ENCODE peak calls at places on chromosomes 4 and X, in four cellular contexts. One of them, this sample, is unnamed.

GRCh38 chr4:83771113-83771705 is 235.3 kb downstream of the GPAT3 start:
- DNase-seq in AG04450: peak; percentile 15
- DNase-seq in ascending aorta: no peak
- DNase-seq in endodermal cell: peak; percentile 87
- DNase-seq in this sample: no peak

GRCh38 chrX:124212622-124213021 is 119.8 kb upstream of the TEX13D start:
- DNase-seq in ascending aorta: no peak
- DNase-seq in AG04450: no peak
- DNase-seq in endodermal cell: no peak
- DNase-seq in this sample: no peak

GRCh38 chr4:101953949-101954348 is 163.4 kb downstream of the BANK1 start:
- DNase-seq in AG04450: peak; percentile 16
- DNase-seq in ascending aorta: no peak
- DNase-seq in endodermal cell: peak; percentile 73
- DNase-seq in this sample: no peak

GRCh38 chr4:173218411-173219125 is 50.0 kb downstream of the GALNT7 start:
- DNase-seq in AG04450: peak; percentile 16
- DNase-seq in endodermal cell: no peak
- DNase-seq in ascending aorta: no peak
- DNase-seq in this sample: no peak

GRCh38 chr4:89486042-89486441 is 178.4 kb upstream of the GPRIN3 start:
- DNase-seq in endodermal cell: no peak
- DNase-seq in ascending aorta: no peak
- DNase-seq in AG04450: no peak
- DNase-seq in this sample: no peak

GRCh38 chr4:1491630-1492457 is 85.6 kb upstream of the NKX1-1 start:
- DNase-seq in ascending aorta: no peak
- DNase-seq in AG04450: no peak
- DNase-seq in endodermal cell: peak; percentile 31
- DNase-seq in this sample: no peak

GRCh38 chr4:46698891-46699290 is 210.2 kb downstream of the COX7B2 start:
- DNase-seq in ascending aorta: no peak
- DNase-seq in endodermal cell: no peak
- DNase-seq in AG04450: no peak
- DNase-seq in this sample: no peak

GRCh38 chr4:159191989-159192388 is 89.1 kb downstream of the RAPGEF2 start:
- DNase-seq in endodermal cell: peak; percentile 62
- DNase-seq in AG04450: no peak
- DNase-seq in ascending aorta: no peak
- DNase-seq in this sample: no peak

GRCh38 chr4:185840201-185840600 is 28.2 kb upstream of the SORBS2 start:
- DNase-seq in endodermal cell: no peak
- DNase-seq in ascending aorta: no peak
- DNase-seq in AG04450: no peak
- DNase-seq in this sample: no peak

GRCh38 chr4:1218892-1219552 is 29.9 kb downstream of the CTBP1 start:
- DNase-seq in AG04450: no peak
- DNase-seq in ascending aorta: no peak
- DNase-seq in endodermal cell: no peak
- DNase-seq in this sample: no peak

GRCh38 chrX:150197388-150197787 is 165.7 kb upstream of the MAMLD1 start:
- DNase-seq in ascending aorta: no peak
- DNase-seq in endodermal cell: no peak
- DNase-seq in AG04450: no peak
- DNase-seq in this sample: no peak

GRCh38 chr4:169063441-169063840 is 53.4 kb upstream of the CBR4 start:
- DNase-seq in endodermal cell: no peak
- DNase-seq in AG04450: no peak
- DNase-seq in ascending aorta: no peak
- DNase-seq in this sample: no peak

GRCh38 chr4:176492648-176493302 is 173.0 kb downstream of the SPCS3 start:
- DNase-seq in AG04450: no peak
- DNase-seq in ascending aorta: no peak
- DNase-seq in endodermal cell: no peak
- DNase-seq in this sample: no peak

GRCh38 chr4:142095886-142096605 is 459.7 kb downstream of the IL15 start:
- DNase-seq in endodermal cell: no peak
- DNase-seq in ascending aorta: peak; percentile 84
- DNase-seq in AG04450: peak; percentile 85
- DNase-seq in this sample: peak; percentile 73

GRCh38 chr4:72394264-72394663 is 174.8 kb downstream of the ADAMTS3 start:
- DNase-seq in endodermal cell: no peak
- DNase-seq in ascending aorta: no peak
- DNase-seq in AG04450: no peak
- DNase-seq in this sample: no peak

GRCh38 chr4:13159041-13159620 is 325.0 kb downstream of the RAB28 start:
- DNase-seq in AG04450: no peak
- DNase-seq in ascending aorta: no peak
- DNase-seq in endodermal cell: no peak
- DNase-seq in this sample: no peak

GRCh38 chr4:20194079-20195013 is 57.4 kb upstream of the SLIT2 start:
- DNase-seq in ascending aorta: no peak
- DNase-seq in endodermal cell: no peak
- DNase-seq in AG04450: peak; percentile 56
- DNase-seq in this sample: no peak

DNA sequence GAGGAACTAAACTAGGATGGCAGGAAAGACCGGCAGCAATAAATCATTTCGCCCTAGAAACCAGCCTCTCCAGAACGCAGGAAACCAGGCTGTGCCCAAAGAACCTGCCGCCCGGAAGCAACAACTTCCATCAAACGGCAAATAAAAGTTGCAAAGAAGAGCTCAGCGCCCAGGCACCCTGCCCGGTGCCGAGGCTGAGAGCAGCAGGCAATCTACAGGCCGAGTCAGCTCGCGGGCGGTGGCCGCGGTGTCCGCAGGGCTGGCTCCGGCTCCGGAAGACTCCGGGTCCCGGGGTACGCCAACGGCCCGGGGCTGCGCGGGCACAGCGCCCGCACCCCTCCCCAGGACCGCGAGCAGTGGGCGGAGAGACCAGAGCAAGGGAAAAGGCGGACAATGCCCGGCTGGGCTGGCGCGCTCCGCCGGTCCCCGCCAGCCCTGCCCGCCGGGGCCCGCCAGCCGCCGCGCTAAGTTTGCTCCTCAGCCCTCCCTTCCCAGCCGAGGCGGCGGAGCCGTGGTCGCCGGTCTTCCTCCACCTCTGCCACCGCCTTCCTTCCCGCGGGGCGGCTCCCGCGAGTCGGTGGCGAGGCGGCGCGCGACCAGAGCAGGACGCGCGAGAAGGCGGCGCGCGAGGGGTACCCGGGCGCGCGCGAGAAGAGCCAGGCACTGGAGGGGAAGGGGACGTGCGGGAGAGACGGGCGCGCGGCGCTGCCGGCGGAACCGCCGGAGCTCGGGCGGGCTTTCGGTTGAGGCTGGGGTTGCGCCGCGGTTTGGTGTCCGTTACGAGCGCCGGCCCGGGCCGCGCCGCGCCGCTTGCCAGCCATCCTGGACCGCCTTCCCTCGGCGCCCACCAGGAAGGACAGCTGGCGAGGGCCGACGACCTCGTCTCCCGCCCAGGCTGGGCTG is 733 bp downstream of the FRYL start:
- DNase-seq in AG04450: no peak
- DNase-seq in endodermal cell: peak; percentile 76
- DNase-seq in ascending aorta: peak; percentile 84
- DNase-seq in this sample: peak; percentile 49
- TF ChIP-seq CTCF in AG04450: no peak
- TF ChIP-seq CTCF in endodermal cell: no peak
- TF ChIP-seq CTCF in ascending aorta: no peak
- TF ChIP-seq CTCF in this sample: no peak

GRCh38 chrX:122244080-122244479 is 940.0 kb upstream of the GRIA3 start:
- DNase-seq in endodermal cell: no peak
- DNase-seq in AG04450: no peak
- DNase-seq in ascending aorta: no peak
- DNase-seq in this sample: no peak
- H3K27ac ChIP-seq in endodermal cell: no peak overlapping the region
- H3K27ac ChIP-seq in AG04450: no peak overlapping the region
- H3K27ac ChIP-seq in ascending aorta: no peak overlapping the region
- H3K27ac ChIP-seq in this sample: no peak overlapping the region

DNA sequence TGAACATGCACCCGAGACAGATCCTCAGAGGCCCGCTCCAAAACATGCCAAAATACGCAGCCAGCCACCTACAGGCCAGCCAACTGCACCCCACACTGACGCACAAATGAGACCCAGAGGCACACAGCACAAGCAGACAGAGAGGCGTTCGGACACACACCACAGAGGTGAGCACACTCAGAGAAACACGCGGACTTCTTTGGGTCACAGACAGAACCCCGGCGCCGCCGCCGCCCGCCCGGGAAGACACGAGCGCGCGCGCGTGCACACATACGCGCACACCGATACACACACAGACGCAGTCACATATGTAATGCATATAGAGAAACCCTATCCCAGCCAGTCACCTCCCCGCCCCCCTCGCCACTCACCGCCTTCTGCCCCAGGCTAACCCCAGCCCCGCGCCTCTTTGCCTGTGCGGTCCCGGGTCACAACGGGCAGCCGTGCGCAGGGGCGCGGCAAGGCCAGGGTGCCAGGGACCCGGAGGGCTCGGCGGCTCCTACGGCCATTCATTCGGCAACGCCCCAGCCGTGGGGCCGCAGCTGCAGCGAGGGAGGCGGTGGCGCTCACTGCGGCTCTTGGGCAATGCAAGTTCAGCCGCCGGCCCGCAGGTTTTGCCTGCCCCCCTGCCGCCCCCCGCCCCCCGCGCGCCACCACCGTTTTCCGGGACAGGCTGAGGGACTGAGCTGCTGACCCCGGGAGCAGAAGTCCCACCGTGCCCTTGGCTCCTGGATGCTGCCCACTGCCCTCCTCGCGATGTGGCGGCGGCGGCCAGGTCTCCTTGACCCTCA is 532 bp downstream of the SEPTIN6 start:
- DNase-seq in ascending aorta: no peak
- DNase-seq in endodermal cell: peak; percentile 73
- DNase-seq in AG04450: no peak
- DNase-seq in this sample: peak; percentile 5
- TF ChIP-seq CTCF in ascending aorta: no peak
- TF ChIP-seq CTCF in endodermal cell: peak; percentile 31
- TF ChIP-seq CTCF in AG04450: peak; percentile 15
- TF ChIP-seq CTCF in this sample: no peak

DNA sequence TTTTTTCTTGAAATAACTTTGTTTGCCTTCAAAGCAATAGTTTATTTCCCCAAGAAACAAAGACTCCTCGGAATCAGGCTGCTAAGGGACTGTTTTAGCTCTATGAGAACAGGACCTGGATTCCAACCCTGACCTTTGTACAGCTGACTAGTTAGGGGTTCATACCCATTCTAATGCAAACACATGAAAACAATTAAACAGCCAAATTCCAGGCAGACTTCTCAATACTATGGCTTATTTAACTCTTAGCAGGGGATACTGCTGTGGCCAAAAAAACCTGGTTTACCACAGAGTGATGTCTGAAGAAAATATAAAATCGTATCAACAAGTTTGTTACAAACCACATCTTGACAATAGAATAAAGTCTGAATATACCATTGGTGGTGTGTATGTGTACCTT is 129.6 kb upstream of the INTU start:
- DNase-seq in ascending aorta: no peak
- DNase-seq in endodermal cell: no peak
- DNase-seq in AG04450: no peak
- DNase-seq in this sample: no peak
- H3K27ac ChIP-seq in ascending aorta: no peak overlapping the region
- H3K27ac ChIP-seq in endodermal cell: peak overlapping the region; percentile 25
- H3K27ac ChIP-seq in AG04450: no peak overlapping the region
- H3K27ac ChIP-seq in this sample: no peak overlapping the region

GRCh38 chr4:138602664-138603063 is 360.5 kb upstream of the SLC7A11 start:
- DNase-seq in endodermal cell: no peak
- DNase-seq in ascending aorta: no peak
- DNase-seq in AG04450: no peak
- DNase-seq in this sample: no peak
- TF ChIP-seq CTCF in endodermal cell: no peak
- TF ChIP-seq CTCF in ascending aorta: no peak
- TF ChIP-seq CTCF in AG04450: no peak
- TF ChIP-seq CTCF in this sample: no peak

DNA sequence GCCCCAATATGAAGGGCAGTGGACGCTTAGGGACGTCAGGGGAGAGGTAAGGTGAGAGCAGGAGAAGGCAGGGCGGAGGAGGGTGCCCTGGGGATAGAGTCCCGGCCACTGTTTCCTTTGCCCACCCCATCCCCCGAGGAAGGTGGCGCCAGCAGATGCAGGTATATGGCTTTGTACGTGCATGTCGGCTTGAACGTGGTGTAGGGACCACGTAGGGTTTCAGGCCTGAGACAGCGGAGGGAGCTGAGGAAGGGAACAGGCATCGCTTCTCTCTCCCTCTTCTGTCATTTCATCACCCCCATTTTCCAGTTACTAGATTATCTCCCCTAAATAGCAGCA is 97.9 kb downstream of the PHKA2 start:
- DNase-seq in endodermal cell: no peak
- DNase-seq in AG04450: no peak
- DNase-seq in ascending aorta: no peak
- DNase-seq in this sample: no peak
- H3K27ac ChIP-seq in endodermal cell: no peak overlapping the region
- H3K27ac ChIP-seq in AG04450: no peak overlapping the region
- H3K27ac ChIP-seq in ascending aorta: peak overlapping the region; percentile 97
- H3K27ac ChIP-seq in this sample: peak overlapping the region; percentile 84

GRCh38 chrX:79592259-79592658 is 225.1 kb upstream of the ITM2A start:
- DNase-seq in ascending aorta: no peak
- DNase-seq in AG04450: no peak
- DNase-seq in endodermal cell: no peak
- DNase-seq in this sample: no peak
- TF ChIP-seq CTCF in ascending aorta: no peak
- TF ChIP-seq CTCF in AG04450: no peak
- TF ChIP-seq CTCF in endodermal cell: peak; percentile 65
- TF ChIP-seq CTCF in this sample: no peak

DNA sequence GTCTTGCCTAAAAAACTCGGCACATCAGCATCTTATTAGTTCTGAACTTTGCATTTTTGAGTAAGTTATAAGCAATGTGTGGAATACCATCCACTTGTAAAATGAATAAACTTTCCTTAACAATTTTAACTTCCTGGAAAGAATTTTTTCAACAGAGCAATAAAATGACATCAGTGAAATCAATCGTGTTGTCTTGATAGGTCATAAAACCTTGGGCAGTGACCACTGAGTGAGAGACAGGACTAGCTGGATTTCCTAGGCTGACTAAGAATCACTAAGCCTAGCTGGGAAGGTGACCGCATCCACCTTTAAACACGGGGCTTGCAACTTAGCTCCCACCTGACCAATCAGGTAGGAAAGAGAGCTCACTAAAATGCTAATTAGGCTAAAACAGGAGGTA is 403.0 kb upstream of the CNKSR2 start:
- DNase-seq in ascending aorta: no peak
- DNase-seq in endodermal cell: no peak
- DNase-seq in AG04450: no peak
- DNase-seq in this sample: no peak
- H3K27ac ChIP-seq in ascending aorta: no peak overlapping the region
- H3K27ac ChIP-seq in endodermal cell: no peak overlapping the region
- H3K27ac ChIP-seq in AG04450: no peak overlapping the region
- H3K27ac ChIP-seq in this sample: no peak overlapping the region

GRCh38 chr4:56627985-56628384 is 53.1 kb downstream of the HOPX start:
- DNase-seq in ascending aorta: no peak
- DNase-seq in endodermal cell: no peak
- DNase-seq in AG04450: no peak
- DNase-seq in this sample: no peak

GRCh38 chr4:56626420-56626819 is 54.7 kb downstream of the HOPX start:
- DNase-seq in ascending aorta: no peak
- DNase-seq in AG04450: no peak
- DNase-seq in endodermal cell: no peak
- DNase-seq in this sample: no peak

GRCh38 chr4:56627375-56627774 is 53.7 kb downstream of the HOPX start:
- DNase-seq in AG04450: no peak
- DNase-seq in endodermal cell: no peak
- DNase-seq in ascending aorta: no peak
- DNase-seq in this sample: no peak

GRCh38 chr4:56628592-56628991 is 52.5 kb downstream of the HOPX start:
- DNase-seq in endodermal cell: no peak
- DNase-seq in ascending aorta: no peak
- DNase-seq in AG04450: no peak
- DNase-seq in this sample: no peak

GRCh38 chr4:56626963-56627362 is 54.1 kb downstream of the HOPX start:
- DNase-seq in AG04450: no peak
- DNase-seq in endodermal cell: no peak
- DNase-seq in ascending aorta: no peak
- DNase-seq in this sample: no peak
- TF ChIP-seq CTCF in AG04450: no peak
- TF ChIP-seq CTCF in endodermal cell: no peak
- TF ChIP-seq CTCF in ascending aorta: no peak
- TF ChIP-seq CTCF in this sample: no peak